ENCODE peak calls at places on chromosome 1, in six cellular contexts. G is HCT116, F is SK-N-SH, X is HepG2, L is K562, P is GM12878. R is an unnamed sample.

GRCh38 chr1:218156602-218157001 is 128.5 kb upstream of the RRP15 start:
- DNase-seq in P (no peak), X (no peak), G (no peak), F (no peak), L (no peak), R (peak)

GRCh38 chr1:170461762-170462384 is 70.1 kb upstream of the GORAB start:
- DNase-seq in L (no peak), F (no peak), X (no peak), G (no peak), P (no peak), R (no peak)

GRCh38 chr1:149843302-149844041 is 55.9 kb upstream of the BOLA1 start:
- DNase-seq in X (peak), G (no peak), L (no peak), F (no peak), P (no peak), R (no peak)

GRCh38 chr1:26075421-26076144 is 8.2 kb upstream of the TRIM63 start:
- DNase-seq in F (no peak), X (no peak), L (no peak), G (no peak), P (no peak), R (no peak)

GRCh38 chr1:30782361-30783243 is 25.0 kb upstream of the LAPTM5 start:
- DNase-seq in F (peak), L (peak), P (no peak), X (peak), G (no peak), R (peak)

GRCh38 chr1:193185861-193186714 is at the start of gene B3GALT2:
- DNase-seq in P (no peak), F (peak), X (peak), L (no peak), G (no peak), R (no peak)

GRCh38 chr1:202213361-202214088 is 19.9 kb downstream of the LGR6 start:
- DNase-seq in X (no peak), L (peak), P (no peak), F (peak), G (no peak), R (no peak)

GRCh38 chr1:209104646-209105045 is 478.9 kb upstream of the CAMK1G start:
- DNase-seq in P (no peak), L (no peak), G (no peak), X (no peak), F (no peak), R (no peak)

GRCh38 chr1:65459397-65459768 is 38.9 kb downstream of the LEPR start:
- DNase-seq in F (peak), X (peak), L (no peak), P (peak), G (peak), R (peak)

GRCh38 chr1:247376659-247377058 is 39.3 kb upstream of the NLRP3 start:
- DNase-seq in G (no peak), F (no peak), X (no peak), P (no peak), L (no peak), R (no peak)

GRCh38 chr1:19083081-19083480 is 126.6 kb upstream of the IFFO2 start:
- DNase-seq in G (no peak), L (no peak), F (no peak), P (no peak), X (no peak), R (no peak)

GRCh38 chr1:57485643-57486042 is 61.8 kb upstream of the DAB1 start:
- DNase-seq in L (no peak), F (no peak), X (no peak), P (no peak), G (no peak), R (no peak)

GRCh38 chr1:203085528-203086406 is at the start of gene MYOG:
- DNase-seq in F (no peak), X (no peak), P (no peak), G (no peak), L (no peak), R (no peak)

GRCh38 chr1:35935436-35935835 is 4.5 kb downstream of the AGO3 start:
- DNase-seq in G (no peak), P (no peak), L (no peak), X (peak), F (peak), R (no peak)

GRCh38 chr1:208977861-208978260 is 605.7 kb upstream of the CAMK1G start:
- DNase-seq in P (no peak), X (no peak), L (no peak), G (no peak), F (no peak), R (no peak)

GRCh38 chr1:115505157-115505571 is 136.6 kb upstream of the VANGL1 start:
- DNase-seq in P (no peak), L (no peak), G (no peak), F (no peak), X (no peak), R (no peak)

GRCh38 chr1:23558140-23558871 is 995 bp downstream of the ID3 start:
- DNase-seq in L (peak), X (peak), P (no peak), F (peak), G (peak), R (no peak)

GRCh38 chr1:5758859-5759578 is 233.2 kb downstream of the NPHP4 start:
- DNase-seq in F (no peak), X (no peak), P (no peak), G (no peak), L (no peak), R (no peak)

GRCh38 chr1:81340258-81340657 is 460.5 kb upstream of the ADGRL2 start:
- DNase-seq in G (no peak), L (no peak), F (no peak), X (no peak), P (no peak), R (no peak)

GRCh38 chr1:119547805-119548204 is 40.8 kb downstream of the HSD3B1 start:
- DNase-seq in G (no peak), P (no peak), L (no peak), X (no peak), F (no peak), R (no peak)

GRCh38 chr1:119547306-119547705 is 40.3 kb downstream of the HSD3B1 start:
- DNase-seq in P (no peak), F (no peak), X (no peak), L (no peak), G (no peak), R (no peak)

GRCh38 chr1:119551218-119551617 is 44.2 kb downstream of the HSD3B1 start:
- DNase-seq in F (no peak), G (no peak), X (no peak), P (no peak), L (no peak), R (no peak)

GRCh38 chr1:119546641-119547040 is 39.6 kb downstream of the HSD3B1 start:
- DNase-seq in F (no peak), G (no peak), L (no peak), X (no peak), P (no peak), R (no peak)

GRCh38 chr1:119549719-119550141 is 42.7 kb downstream of the HSD3B1 start:
- DNase-seq in F (peak), G (peak), L (peak), P (no peak), X (peak), R (no peak)
- TF ChIP-seq JUND in F (no peak), G (no peak), L (no peak), P (no peak), X (no peak), R (no peak)

GRCh38 chr1:206110161-206110560 is 7.0 kb downstream of the AVPR1B start:
- DNase-seq in F (no peak), G (no peak), L (no peak), P (no peak), X (no peak), R (no peak)
- TF ChIP-seq JUND in F (no peak), G (no peak), L (no peak), P (no peak), X (no peak), R (no peak)

GRCh38 chr1:223729906-223730305 is 17.6 kb downstream of the CAPN2 start:
- DNase-seq in X (no peak), P (no peak), L (no peak), F (no peak), G (no peak), R (no peak)

GRCh38 chr1:223732993-223733798 is 20.9 kb downstream of the CAPN2 start:
- DNase-seq in P (no peak), X (peak), G (no peak), L (no peak), F (no peak), R (no peak)

GRCh38 chr1:223733898-223734852 is 21.8 kb downstream of the CAPN2 start:
- DNase-seq in G (no peak), F (no peak), X (no peak), L (no peak), P (no peak), R (no peak)

GRCh38 chr1:223730471-223730870 is 18.1 kb downstream of the CAPN2 start:
- DNase-seq in X (no peak), F (no peak), G (no peak), L (no peak), P (no peak), R (no peak)

DNA sequence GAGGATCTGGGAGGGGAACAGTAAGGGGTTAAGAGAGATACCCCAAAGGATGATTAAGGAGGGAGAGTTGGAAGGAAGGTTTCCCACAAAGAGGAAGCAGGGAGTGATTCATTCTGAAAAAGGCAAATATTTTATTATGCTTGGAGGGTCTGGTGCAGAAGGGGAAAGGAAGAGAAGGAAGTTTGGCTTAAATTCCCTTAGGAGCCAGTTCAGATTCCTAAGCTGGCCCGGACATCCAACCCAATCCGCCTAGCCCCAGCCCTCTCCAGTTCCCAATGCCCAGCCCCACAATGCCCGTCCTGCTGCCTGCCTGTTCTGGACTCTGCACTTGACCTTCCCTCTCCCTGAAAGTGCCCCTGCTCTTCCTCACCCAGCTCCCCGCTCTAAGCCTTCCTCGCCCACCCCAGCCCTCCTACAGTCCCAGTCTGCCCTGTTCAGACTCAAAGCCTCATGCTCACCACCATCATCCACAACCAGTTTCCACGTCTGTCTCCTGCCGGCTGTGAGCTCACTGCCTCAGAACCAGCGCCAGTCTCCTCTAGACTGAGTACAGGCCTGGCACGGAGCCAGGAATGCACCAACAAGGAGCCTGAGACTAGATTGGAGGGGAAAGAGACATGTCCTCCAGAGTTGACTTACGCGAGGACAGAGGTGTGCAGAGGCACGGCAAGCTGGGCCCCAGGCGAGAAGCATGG is 18.9 kb downstream of the CAPN2 start:
- DNase-seq in X (no peak), P (no peak), L (no peak), F (no peak), G (no peak), R (no peak)
- TF ChIP-seq JUND in X (no peak), P (no peak), L (no peak), F (peak), G (no peak), R (no peak)

DNA sequence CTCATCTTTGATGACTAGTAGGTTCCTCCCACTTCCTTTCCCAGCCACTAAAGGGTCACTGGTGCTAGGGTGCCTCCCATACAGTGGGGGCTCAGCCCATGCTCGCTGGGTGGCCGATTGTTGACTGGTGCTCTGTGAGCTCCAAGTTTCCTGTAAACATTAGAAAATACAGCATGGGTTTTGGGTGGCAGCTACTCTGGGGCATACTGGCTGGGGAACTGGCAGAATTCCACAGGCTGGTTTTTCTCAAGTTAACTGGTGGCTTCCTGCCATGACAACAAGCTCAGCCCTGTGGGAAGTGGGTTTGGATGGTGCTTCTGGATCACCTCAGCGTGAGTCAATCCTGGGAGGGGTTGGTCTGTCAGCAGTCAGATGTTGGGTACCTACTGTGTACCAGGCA is 28.7 kb upstream of the CRNN start:
- DNase-seq in X (no peak), F (no peak), G (no peak), P (no peak), L (no peak), R (no peak)
- TF ChIP-seq JUND in X (no peak), F (no peak), G (no peak), P (no peak), L (no peak), R (no peak)